ENCODE peak calls at places on chromosomes 7 and 10, in ten cellular contexts. K is M059J; D is fibroblast of mammary gland; V is IMR-90; W is HL-60; C is activated CD8-positive, alpha-beta memory T cell treated with anti-CD3 and anti-CD28 coated beads for 48 hours; E is upper lobe of right lung; O is posterior vena cava; N is transverse colon; G is right lobe of liver. M is an unnamed sample.

GRCh38 chr7:83629117-83629880 is 19.6 kb downstream of the SEMA3E start:
- DNase-seq in D (no peak), W (no peak), O (peak), E (no peak), V (no peak), N (no peak), G (no peak), K (no peak), C (no peak), M (no peak)

GRCh38 chr10:76583711-76584161 is 1053.9 kb downstream of the KCNMA1 start:
- DNase-seq in W (no peak), D (peak), E (no peak), N (no peak), G (no peak), V (peak), O (no peak), K (peak), C (no peak), M (peak)

GRCh38 chr7:77360969-77361368 is 55.2 kb downstream of the GSAP start:
- DNase-seq in O (no peak), K (no peak), G (no peak), N (no peak), V (no peak), E (no peak), C (no peak), D (no peak), W (no peak), M (no peak)

GRCh38 chr10:78852856-78853255 is 215.9 kb upstream of the ZMIZ1 start:
- DNase-seq in E (no peak), N (peak), W (no peak), G (no peak), D (peak), O (no peak), K (no peak), V (peak), C (no peak), M (peak)

GRCh38 chr10:63940277-63940972 is 419.2 kb downstream of the REEP3 start:
- DNase-seq in W (no peak), N (no peak), E (no peak), D (no peak), C (no peak), V (no peak), O (no peak), K (no peak), G (no peak), M (no peak)

GRCh38 chr7:100127866-100128601 is 1.3 kb downstream of the MBLAC1 start:
- DNase-seq in V (no peak), D (no peak), C (no peak), W (no peak), N (peak), K (no peak), E (no peak), G (no peak), O (peak), M (no peak)

GRCh38 chr7:36037121-36037662 is 115.9 kb upstream of the EEPD1 start:
- DNase-seq in E (no peak), V (peak), G (no peak), O (no peak), W (no peak), C (no peak), D (peak), N (peak), K (peak), M (no peak)

GRCh38 chr10:73644015-73644743 is 2.9 kb upstream of the MYOZ1 start:
- DNase-seq in G (no peak), E (no peak), D (peak), C (no peak), K (peak), O (no peak), N (peak), V (peak), W (peak), M (peak)

GRCh38 chr7:8159595-8159994 is 102.4 kb downstream of the ICA1 start:
- DNase-seq in W (no peak), O (no peak), K (no peak), G (no peak), D (no peak), V (no peak), N (no peak), C (no peak), E (no peak), M (no peak)

GRCh38 chr10:132265878-132266496 is 41.8 kb downstream of the STK32C start:
- DNase-seq in K (no peak), C (no peak), O (peak), E (no peak), V (peak), G (peak), W (no peak), D (no peak), N (no peak), M (no peak)

GRCh38 chr10:42887734-42888503 is 105.3 kb downstream of the BMS1 start:
- DNase-seq in K (no peak), W (no peak), E (no peak), D (no peak), N (no peak), O (no peak), V (no peak), C (no peak), G (no peak), M (no peak)

GRCh38 chr7:82067628-82068264 is 297.9 kb upstream of the HGF start:
- DNase-seq in V (no peak), D (no peak), K (no peak), W (no peak), O (no peak), G (no peak), C (no peak), N (no peak), E (no peak), M (no peak)

GRCh38 chr10:34172936-34173533 is 642.1 kb downstream of the PARD3 start:
- DNase-seq in N (no peak), V (no peak), C (no peak), K (no peak), G (no peak), O (no peak), W (peak), E (no peak), D (peak), M (no peak)

GRCh38 chr10:329361-330099 is 194.3 kb downstream of the ZMYND11 start:
- DNase-seq in D (peak), V (peak), C (no peak), E (peak), G (peak), O (peak), W (peak), K (peak), N (peak), M (peak)

GRCh38 chr7:67019562-67020390 is 23.1 kb downstream of the TYW1 start:
- DNase-seq in G (no peak), V (peak), W (peak), C (no peak), O (peak), E (no peak), D (peak), K (peak), N (no peak), M (no peak)

GRCh38 chr10:79316671-79317431 is 30.4 kb upstream of the PPIF start:
- DNase-seq in N (no peak), V (peak), G (no peak), E (peak), O (peak), K (peak), D (no peak), C (no peak), W (peak), M (no peak)

GRCh38 chr10:5948999-5949759 is 28.2 kb downstream of the IL15RA start:
- DNase-seq in N (peak), W (peak), K (peak), O (peak), C (peak), D (peak), E (peak), V (peak), G (peak), M (peak)

GRCh38 chr10:78973901-78974408 is 94.8 kb upstream of the ZMIZ1 start:
- DNase-seq in G (peak), E (peak), W (peak), N (no peak), O (peak), K (peak), V (peak), C (no peak), D (peak), M (peak)

GRCh38 chr10:125017547-125018298 is 75.8 kb downstream of the ZRANB1 start:
- DNase-seq in K (no peak), V (no peak), E (no peak), C (no peak), N (no peak), O (no peak), W (no peak), D (no peak), G (no peak), M (no peak)

GRCh38 chr7:128454808-128455555 is 696 bp upstream of the HILPDA start:
- DNase-seq in O (no peak), W (no peak), D (no peak), N (no peak), G (no peak), E (no peak), V (peak), C (no peak), K (no peak), M (no peak)

GRCh38 chr7:73343671-73344380 is 15.9 kb downstream of the FKBP6 start:
- DNase-seq in C (no peak), W (no peak), K (no peak), G (no peak), N (no peak), E (no peak), O (no peak), V (no peak), D (no peak), M (no peak)

GRCh38 chr7:141362580-141363435 is 188.4 kb upstream of the AGK start:
- DNase-seq in V (peak), G (no peak), K (peak), O (no peak), N (no peak), C (no peak), D (peak), W (no peak), E (no peak), M (peak)

GRCh38 chr10:131961047-131961776 is 20.5 kb downstream of the BNIP3 start:
- DNase-seq in W (no peak), E (peak), O (peak), D (no peak), N (no peak), V (no peak), K (no peak), C (no peak), G (no peak), M (no peak)

GRCh38 chr10:119395287-119396007 is 147.1 kb downstream of the RGS10 start:
- DNase-seq in G (peak), D (peak), W (peak), V (peak), C (no peak), O (peak), E (no peak), K (peak), N (no peak), M (no peak)

GRCh38 chr10:28668363-28669226 is 8.7 kb upstream of the BAMBI start:
- DNase-seq in E (peak), N (peak), D (no peak), V (no peak), W (no peak), C (peak), G (peak), K (peak), O (peak), M (no peak)

GRCh38 chr10:100341953-100342626 is 4.9 kb upstream of the SCD start:
- DNase-seq in K (peak), D (peak), C (no peak), V (peak), W (peak), E (peak), O (no peak), N (peak), G (peak), M (peak)

GRCh38 chr10:114552050-114552449 is 106.0 kb downstream of the ABLIM1 start:
- DNase-seq in V (no peak), C (no peak), O (no peak), D (no peak), W (no peak), N (no peak), E (no peak), G (no peak), K (no peak), M (no peak)

M was measured in 8988T.